ENCODE peak calls at places on chromosome 7, in six cellular contexts. G is mammary epithelial cell, A is endothelial cell of umbilical vein, X is fibroblast of lung, E is GM23338, F is HCT116. Y is an unnamed sample. For H3K27me3, the result is how much of the 10 kb centered on the place peaks cover.

GRCh38 chr7:94394399-94395140 is at the start of gene COL1A2:
- DNase-seq in G (no peak), A (peak), X (peak), E (peak), F (no peak), Y (no peak)

GRCh38 chr7:100016209-100016901 is 959 bp downstream of the ZKSCAN1 start:
- DNase-seq in G (peak), A (peak), X (no peak), E (no peak), F (no peak), Y (no peak)

GRCh38 chr7:91537260-91538152 is 273.3 kb downstream of the FZD1 start:
- DNase-seq in G (no peak), A (no peak), X (no peak), E (peak), F (no peak), Y (no peak)

GRCh38 chr7:124480074-124480820 is 285.3 kb downstream of the GPR37 start:
- DNase-seq in G (no peak), A (no peak), X (no peak), E (peak), F (no peak), Y (no peak)

GRCh38 chr7:151769189-151769821 is 107.6 kb downstream of the PRKAG2 start:
- DNase-seq in G (no peak), A (no peak), X (no peak), E (no peak), F (no peak), Y (peak)

GRCh38 chr7:101699884-101700283 is 70.8 kb upstream of the MYL10 start:
- DNase-seq in G (no peak), A (no peak), X (no peak), E (no peak), F (no peak), Y (no peak)

GRCh38 chr7:93307131-93307660 is 75.0 kb downstream of the VPS50 start:
- DNase-seq in G (peak), A (no peak), X (peak), E (no peak), F (no peak), Y (no peak)

GRCh38 chr7:40000734-40001315 is 50.8 kb downstream of the CDK13 start:
- DNase-seq in G (no peak), A (no peak), X (peak), E (no peak), F (no peak), Y (no peak)

GRCh38 chr7:131105294-131105802 is 222.3 kb upstream of the MKLN1 start:
- DNase-seq in G (no peak), A (peak), X (no peak), E (peak), F (no peak), Y (no peak)

GRCh38 chr7:1691601-1692499 is 21.8 kb downstream of the ELFN1 start:
- DNase-seq in G (peak), A (no peak), X (no peak), E (no peak), F (no peak), Y (no peak)

GRCh38 chr7:127530148-127530547 is 55.2 kb downstream of the GCC1 start:
- DNase-seq in G (peak), A (no peak), X (no peak), E (no peak), F (no peak), Y (no peak)

GRCh38 chr7:115851291-115851690 is 179.3 kb downstream of the TFEC start:
- DNase-seq in G (peak), A (peak), X (peak), E (peak), F (peak), Y (peak)

GRCh38 chr7:50446542-50446960 is 3.6 kb downstream of the FIGNL1 start:
- DNase-seq in G (peak), A (peak), X (peak), E (no peak), F (peak), Y (no peak)

GRCh38 chr7:93923291-93923690 is 1.8 kb downstream of the GNG11 start:
- DNase-seq in G (no peak), A (peak), X (peak), E (no peak), F (no peak), Y (no peak)

DNA sequence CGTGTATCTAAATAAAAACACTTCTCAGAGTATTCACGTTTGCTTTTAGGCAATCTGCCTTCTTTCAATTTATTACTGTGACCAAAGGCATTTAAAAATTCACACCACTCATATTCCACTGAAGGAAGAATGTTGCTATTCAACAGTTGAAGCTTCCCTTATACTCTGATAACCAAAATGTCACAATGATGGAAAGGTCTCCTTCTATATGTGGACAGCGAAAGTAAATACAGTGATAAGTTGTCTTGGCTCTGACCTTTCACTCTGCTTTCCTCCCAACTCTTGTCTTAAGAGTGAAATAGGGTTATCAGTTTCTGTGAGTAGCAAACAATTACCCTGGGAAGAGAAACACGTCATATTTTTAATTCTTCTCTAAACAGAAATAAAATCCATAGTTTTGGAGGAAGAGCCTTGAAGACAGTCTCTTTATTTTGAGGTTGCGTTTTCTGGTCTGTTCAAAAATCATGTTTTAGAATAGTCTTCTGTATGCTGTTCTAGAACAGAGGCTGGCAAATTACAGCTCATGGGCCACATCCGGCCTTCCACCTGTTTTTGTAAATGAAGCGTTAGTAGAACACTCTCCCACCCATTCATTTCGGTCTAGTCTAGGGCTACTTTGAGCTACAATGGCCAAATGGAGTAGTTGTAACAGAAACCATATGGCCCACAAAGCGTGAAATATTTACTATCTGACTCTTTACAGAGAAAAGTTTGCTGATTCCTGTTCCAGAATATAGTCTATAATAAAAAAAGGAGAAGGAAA is 41.3 kb downstream of the ETV1 start:
- DNase-seq in G (no peak), A (no peak), X (no peak), E (no peak), F (no peak), Y (no peak)
- TF ChIP-seq CTCF in G (no peak), A (no peak), X (no peak), E (no peak), F (no peak), Y (no peak)

GRCh38 chr7:74026406-74027123 is 1.4 kb upstream of the ELN start:
- DNase-seq in G (peak), A (peak), X (peak), E (peak), F (peak), Y (peak)

GRCh38 chr7:74028321-74028812 is 394 bp downstream of the ELN start:
- DNase-seq in G (no peak), A (no peak), X (no peak), E (no peak), F (no peak), Y (no peak)

GRCh38 chr7:74029094-74029785 is 1.3 kb downstream of the ELN start:
- DNase-seq in G (no peak), A (peak), X (no peak), E (no peak), F (no peak), Y (no peak)

GRCh38 chr7:74027124-74027682 is 770 bp upstream of the ELN start:
- DNase-seq in G (no peak), A (no peak), X (no peak), E (no peak), F (no peak), Y (no peak)

GRCh38 chr7:74027683-74028320 is at the start of gene ELN:
- DNase-seq in G (no peak), A (peak), X (peak), E (peak), F (no peak), Y (no peak)
- H3K27me3 ChIP-seq in G (under half), A (under half), X (under half), E (under half), F (under half), Y (half or more)

DNA sequence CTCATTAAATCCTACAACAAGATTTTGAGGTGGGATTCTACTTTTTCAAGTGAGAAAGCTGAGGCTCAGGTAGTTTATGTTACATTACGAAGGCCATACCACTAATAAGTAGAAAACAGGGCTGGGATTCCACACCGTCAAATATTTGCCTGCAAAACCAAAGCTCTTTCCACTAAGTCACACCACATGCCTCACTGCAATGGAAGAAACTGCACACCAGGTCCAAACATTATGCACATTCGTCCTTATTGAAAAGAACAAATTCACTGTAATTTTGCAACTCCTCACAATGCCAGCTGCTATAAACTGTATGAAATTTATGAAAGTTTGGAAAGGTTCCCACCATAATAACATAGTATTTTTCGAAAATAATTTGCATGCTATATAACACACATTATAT is 66.5 kb downstream of the DGKB start:
- DNase-seq in G (no peak), A (no peak), X (peak), E (no peak), F (no peak), Y (no peak)
- TF ChIP-seq EZH2 in G (no peak), A (no peak), X (no peak), E (no peak), F (no peak), Y (no peak)

GRCh38 chr7:73705551-73705920 is 13.9 kb downstream of the STX1A start:
- DNase-seq in G (no peak), A (no peak), X (no peak), E (no peak), F (no peak), Y (no peak)

GRCh38 chr7:73703649-73703984 is 15.9 kb downstream of the STX1A start:
- DNase-seq in G (no peak), A (no peak), X (no peak), E (no peak), F (no peak), Y (no peak)

GRCh38 chr7:73703225-73703624 is 16.2 kb downstream of the STX1A start:
- DNase-seq in G (no peak), A (no peak), X (no peak), E (no peak), F (no peak), Y (no peak)

GRCh38 chr7:73704640-73705550 is 14.6 kb downstream of the STX1A start:
- DNase-seq in G (no peak), A (no peak), X (peak), E (no peak), F (no peak), Y (no peak)

GRCh38 chr7:73703985-73704639 is 15.4 kb downstream of the STX1A start:
- DNase-seq in G (no peak), A (no peak), X (peak), E (peak), F (no peak), Y (no peak)
- TF ChIP-seq CTCF in G (no peak), A (no peak), X (no peak), E (no peak), F (no peak), Y (no peak)

DNA sequence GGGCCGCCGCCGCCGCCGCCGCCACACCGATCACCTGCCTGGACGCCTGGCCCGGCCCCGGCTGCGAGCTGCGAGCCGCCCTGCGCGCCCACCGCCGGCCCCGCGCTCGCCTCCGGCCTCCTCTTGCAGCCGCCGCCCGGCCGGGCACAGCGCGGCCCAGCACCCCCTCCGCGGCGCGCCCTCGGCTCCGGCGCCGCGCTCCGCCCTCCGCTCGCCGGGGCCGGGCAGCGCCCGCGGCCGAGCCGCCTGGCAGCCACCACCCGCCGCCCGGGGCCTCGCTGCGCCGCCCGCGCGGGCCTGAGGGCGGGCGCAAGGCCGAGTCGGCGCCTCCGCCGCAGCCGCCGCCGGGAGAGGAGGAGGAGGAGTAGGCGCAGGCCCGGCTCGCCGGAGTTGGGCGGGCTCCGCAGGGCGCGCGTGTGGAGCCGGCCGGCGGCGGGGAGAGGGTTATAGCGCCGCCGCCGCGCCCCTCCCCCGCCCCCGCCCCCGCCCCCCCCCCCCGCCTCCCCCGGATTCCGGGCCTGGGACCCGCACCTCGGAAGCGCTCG is at the start of gene PDGFA:
- DNase-seq in G (peak), A (no peak), X (peak), E (no peak), F (no peak), Y (no peak)
- H3K27me3 ChIP-seq in G (under half), A (under half), X (under half), E (half or more), F (under half), Y (under half)

DNA sequence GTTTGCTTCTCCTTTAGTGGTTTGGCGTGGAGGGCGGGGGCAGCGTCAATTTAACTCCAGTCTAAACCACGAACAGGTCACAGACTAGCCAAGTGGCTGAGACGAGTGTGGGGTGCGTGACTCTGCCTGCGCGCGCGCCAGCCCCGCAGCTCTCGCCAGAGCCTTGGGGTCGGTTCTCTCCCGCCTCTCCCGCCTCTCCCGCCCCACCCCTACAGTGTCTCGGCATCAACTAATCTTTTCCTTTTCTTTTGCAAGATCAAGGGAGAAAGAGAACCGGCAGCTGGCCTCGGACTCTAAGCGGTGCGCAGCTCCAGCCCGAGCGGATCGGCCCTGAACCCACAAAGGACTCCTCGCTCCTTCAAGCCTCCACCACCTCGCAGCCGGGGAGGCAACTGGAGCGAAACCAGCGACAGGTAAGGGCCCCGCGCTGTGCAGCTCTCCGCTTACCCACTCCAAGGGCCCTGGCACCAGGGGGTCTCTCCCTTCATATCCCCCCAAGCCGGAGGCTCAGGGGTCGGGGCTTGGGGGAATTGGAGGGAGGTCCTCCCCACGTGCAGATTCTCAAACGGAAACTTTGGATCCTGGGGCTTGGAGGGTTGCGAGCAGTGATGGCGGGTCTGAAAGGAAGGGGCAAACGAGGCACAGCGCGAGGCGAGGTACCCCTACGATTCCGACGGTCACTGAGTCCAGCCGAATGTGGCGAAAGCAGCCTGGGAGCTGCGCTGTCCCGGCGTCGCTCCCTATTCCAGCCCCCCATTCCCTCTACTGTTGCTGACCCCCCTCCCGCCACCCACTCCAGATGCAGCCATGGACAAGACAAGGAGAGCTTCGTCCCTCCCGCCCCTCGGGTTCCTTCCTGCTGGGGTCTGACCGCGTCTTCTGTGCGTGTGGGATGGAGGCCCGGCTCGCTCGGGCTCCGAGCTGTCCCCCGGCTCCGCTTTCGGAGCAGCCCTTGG is 832 bp downstream of the CHRM2 start:
- DNase-seq in G (no peak), A (no peak), X (peak), E (peak), F (no peak), Y (no peak)
- TF ChIP-seq EZH2 in G (peak), A (peak), X (no peak), E (peak), F (no peak), Y (no peak)

DNA sequence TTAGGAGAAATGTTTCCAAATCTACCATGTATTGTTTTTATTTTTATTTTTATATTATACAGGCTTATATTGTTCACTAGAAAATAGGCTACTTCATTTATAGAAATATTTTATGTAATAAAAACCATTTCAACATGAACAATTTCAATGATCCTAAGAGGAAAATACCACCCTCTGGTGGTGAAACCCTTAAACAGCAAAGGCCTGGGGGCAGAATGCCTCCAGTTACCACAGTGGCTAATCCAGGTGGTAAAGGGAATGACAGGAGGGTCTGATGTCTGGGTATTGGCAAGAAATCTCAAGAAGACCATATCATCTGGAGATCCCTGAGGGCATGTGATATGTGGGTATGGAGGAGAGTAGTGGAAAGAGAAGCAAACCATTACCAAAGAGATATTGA is 19.3 kb downstream of the MACC1 start:
- DNase-seq in G (no peak), A (no peak), X (no peak), E (peak), F (peak), Y (no peak)
- TF ChIP-seq CTCF in G (peak), A (peak), X (peak), E (peak), F (peak), Y (peak)

GRCh38 chr7:19403691-19404090 is 258.5 kb upstream of the FERD3L start:
- DNase-seq in G (no peak), A (no peak), X (peak), E (no peak), F (no peak), Y (no peak)
- H3K27me3 ChIP-seq in G (under half), A (under half), X (under half), E (under half), F (under half), Y (under half)

GRCh38 chr7:20786049-20786412 is 655 bp downstream of the SP8 start:
- DNase-seq in G (no peak), A (no peak), X (no peak), E (no peak), F (no peak), Y (no peak)

GRCh38 chr7:20783131-20783715 is 3.5 kb downstream of the SP8 start:
- DNase-seq in G (no peak), A (peak), X (no peak), E (peak), F (no peak), Y (no peak)

GRCh38 chr7:20785211-20786048 is 1.3 kb downstream of the SP8 start:
- DNase-seq in G (peak), A (no peak), X (no peak), E (peak), F (no peak), Y (no peak)

GRCh38 chr7:20784311-20785210 is 2.1 kb downstream of the SP8 start:
- DNase-seq in G (peak), A (peak), X (no peak), E (peak), F (no peak), Y (no peak)

DNA sequence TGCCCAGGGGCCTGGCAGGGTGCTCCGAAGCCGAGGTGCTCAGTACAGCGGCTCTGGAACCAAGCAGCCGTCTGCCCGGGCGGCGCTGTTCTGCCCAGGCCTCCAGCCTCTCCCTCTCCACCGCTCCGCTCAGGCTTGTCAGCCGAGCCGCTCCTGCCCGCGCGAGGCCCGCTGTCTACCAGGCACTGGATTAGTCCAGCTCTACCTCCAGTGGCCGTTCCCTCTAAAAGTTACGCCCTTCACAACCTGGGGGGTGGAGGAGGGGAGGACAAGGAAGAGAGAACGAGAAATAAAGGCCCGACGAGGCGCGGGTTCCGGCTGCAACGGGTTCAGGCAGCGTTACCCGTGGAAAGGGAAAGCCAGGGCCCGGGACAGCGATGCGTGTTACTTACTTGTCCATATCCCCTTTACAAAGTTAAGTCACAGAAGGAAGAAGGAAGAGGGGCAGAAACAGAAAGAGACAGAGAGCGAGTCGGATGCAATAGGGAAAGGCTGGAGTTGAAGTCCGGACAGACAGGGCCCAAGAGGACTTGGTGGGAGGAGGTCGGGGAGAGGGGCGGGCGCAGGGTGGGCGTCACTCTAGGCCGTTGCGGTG is 2.9 kb downstream of the SP8 start:
- DNase-seq in G (no peak), A (peak), X (no peak), E (peak), F (no peak), Y (no peak)
- TF ChIP-seq EZH2 in G (no peak), A (no peak), X (no peak), E (peak), F (no peak), Y (no peak)

GRCh38 chr7:128672927-128673517 is 930 bp downstream of the GARIN1A start:
- DNase-seq in G (no peak), A (peak), X (peak), E (peak), F (peak), Y (no peak)
- TF ChIP-seq CTCF in G (peak), A (peak), X (peak), E (peak), F (peak), Y (no peak)